ENCODE peak calls at places on chromosomes 3 and 15, in nine cellular contexts. U, D, R, I, F, L, Y, M and N are unnamed samples.

GRCh38 chr3:69161587-69162196 is 39.3 kb upstream of the LMOD3 start:
- DNase-seq in M (no peak), F (no peak), R (peak), D (peak), L (peak), U (no peak), I (peak), Y (no peak), N (no peak)

GRCh38 chr3:99965077-99965476 is 147.4 kb downstream of the CMSS1 start:
- DNase-seq in I (no peak), U (no peak), Y (no peak), F (no peak), M (no peak), L (no peak), D (no peak), R (no peak), N (no peak)

GRCh38 chr3:188830955-188831354 is 340.8 kb upstream of the TPRG1 start:
- DNase-seq in Y (no peak), I (no peak), R (no peak), U (no peak), D (no peak), L (peak), F (no peak), M (no peak), N (no peak)

GRCh38 chr3:11596387-11596786 is 47.3 kb downstream of the VGLL4 start:
- DNase-seq in F (no peak), R (no peak), Y (no peak), D (no peak), L (no peak), U (no peak), I (no peak), M (no peak), N (no peak)

GRCh38 chr3:64363842-64364241 is 138.6 kb upstream of the PRICKLE2 start:
- DNase-seq in F (no peak), U (no peak), M (no peak), Y (no peak), D (no peak), R (no peak), I (no peak), L (no peak), N (no peak)

GRCh38 chr3:36372534-36372935 is 7.8 kb upstream of the STAC start:
- DNase-seq in I (no peak), M (no peak), R (no peak), L (no peak), F (no peak), U (no peak), Y (no peak), D (no peak), N (no peak)

GRCh38 chr3:65245133-65246076 is 557.6 kb upstream of the ADAMTS9 start:
- DNase-seq in I (no peak), F (no peak), D (no peak), M (no peak), Y (no peak), U (no peak), R (no peak), L (no peak), N (no peak)

GRCh38 chr3:134900482-134900881 is 105.4 kb downstream of the EPHB1 start:
- DNase-seq in M (no peak), U (no peak), D (no peak), Y (no peak), R (no peak), I (no peak), F (no peak), L (no peak), N (no peak)

GRCh38 chr3:41362638-41363559 is 163.6 kb downstream of the CTNNB1 start:
- DNase-seq in F (no peak), I (no peak), D (no peak), L (no peak), Y (no peak), R (peak), U (no peak), M (no peak), N (no peak)

GRCh38 chr15:68631621-68632051 is 52.8 kb downstream of the CORO2B start:
- DNase-seq in L (no peak), R (peak), U (no peak), Y (no peak), D (no peak), I (no peak), F (no peak), M (no peak), N (no peak)

DNA sequence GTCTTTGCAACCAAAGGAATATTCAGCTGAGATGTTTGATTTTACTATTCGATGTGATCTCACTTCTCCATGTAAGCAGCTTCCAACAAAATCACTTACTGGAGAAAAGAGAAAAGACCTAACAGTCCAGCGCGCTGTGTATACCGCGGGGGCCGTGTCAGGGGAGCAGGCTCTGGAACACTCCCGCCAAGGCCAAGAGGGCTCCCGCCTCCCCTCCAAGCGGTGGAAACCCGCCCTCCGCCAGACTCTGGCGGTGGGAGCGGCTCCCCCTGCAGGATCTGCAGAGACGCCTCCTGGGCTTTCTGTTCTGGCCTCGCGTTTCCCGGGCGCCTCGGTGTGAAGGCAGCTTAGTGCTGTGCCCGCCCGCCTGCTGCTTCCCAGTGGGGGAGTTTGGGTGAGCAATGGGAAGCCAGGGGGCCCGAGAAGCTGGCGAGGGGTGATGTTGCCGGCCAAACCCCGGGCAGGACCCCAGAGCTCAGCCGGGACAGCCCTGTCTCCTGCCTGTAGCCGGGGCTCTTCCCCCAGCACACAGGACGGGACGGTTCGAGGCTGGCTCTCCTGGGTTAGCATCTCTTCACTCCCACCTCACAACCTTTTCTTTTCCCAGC is 36.3 kb downstream of the CHST14 start:
- DNase-seq in D (peak), L (peak), R (peak), Y (peak), I (no peak), U (peak), F (peak), M (peak), N (peak)
- TF ChIP-seq CTCF in D (peak), L (peak), R (peak), Y (peak), I (peak), U (peak), F (peak), M (peak), N (peak)

DNA sequence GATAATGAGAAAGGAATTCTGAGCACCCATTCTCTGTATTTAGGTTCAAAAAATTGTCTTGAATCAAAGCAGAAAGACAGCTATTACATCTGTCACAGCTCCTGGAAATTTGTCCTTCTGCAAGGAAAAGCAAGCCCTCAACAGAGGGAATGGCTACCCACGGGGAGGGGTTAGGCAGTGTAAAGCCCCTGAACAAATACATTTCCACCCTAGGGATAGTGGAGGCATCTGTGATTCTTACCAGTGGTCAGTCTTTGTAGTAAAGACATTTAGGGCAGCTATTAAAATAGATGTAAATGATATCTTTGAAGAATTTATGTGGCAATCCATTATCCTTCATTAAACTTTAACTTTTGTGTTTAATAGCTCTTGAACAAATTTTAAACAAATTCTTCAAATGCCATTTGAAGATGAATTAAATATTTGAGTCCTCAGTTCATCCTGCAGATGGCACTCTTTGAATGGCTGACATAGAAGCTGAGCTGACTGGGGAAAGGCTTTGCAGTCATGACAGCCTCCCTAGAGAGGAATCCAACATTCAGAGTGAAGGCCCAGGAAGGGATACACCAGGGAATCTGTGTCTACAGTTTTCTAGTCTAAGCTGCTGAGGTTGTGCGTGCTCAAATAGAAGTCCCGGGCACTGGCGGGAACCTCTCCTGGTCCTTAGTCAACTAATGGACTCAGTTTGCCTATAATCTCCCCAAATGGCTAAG is 359.7 kb upstream of the ROPN1 start:
- DNase-seq in I (peak), U (peak), F (no peak), D (peak), R (peak), L (no peak), Y (no peak), M (no peak), N (no peak)
- TF ChIP-seq CTCF in I (peak), U (peak), F (peak), D (peak), R (peak), L (no peak), Y (no peak), M (peak), N (no peak)

DNA sequence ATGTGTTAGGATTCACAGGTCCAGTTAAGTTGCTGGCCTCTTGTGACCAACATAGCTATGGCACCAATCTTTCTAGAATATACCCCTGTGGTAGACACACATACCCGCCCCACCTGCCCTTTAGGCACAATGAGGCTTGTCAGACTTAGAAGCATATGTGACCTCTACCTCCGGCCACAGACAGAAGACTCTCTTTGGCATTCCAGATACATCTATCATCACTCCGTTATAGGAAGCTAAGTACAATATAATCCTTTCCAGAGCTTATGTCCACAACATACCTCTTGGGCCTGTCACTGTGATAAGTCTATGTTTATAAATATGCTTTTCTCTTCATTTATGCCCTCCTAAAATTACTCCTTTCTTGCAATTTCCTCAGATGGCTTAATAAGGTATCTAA is 39.8 kb downstream of the CD47 start:
- DNase-seq in R (no peak), I (no peak), F (no peak), L (no peak), U (no peak), Y (no peak), D (no peak), M (no peak), N (no peak)
- TF ChIP-seq CTCF in R (no peak), I (no peak), F (no peak), L (no peak), U (no peak), Y (no peak), D (no peak), M (no peak), N (no peak)

DNA sequence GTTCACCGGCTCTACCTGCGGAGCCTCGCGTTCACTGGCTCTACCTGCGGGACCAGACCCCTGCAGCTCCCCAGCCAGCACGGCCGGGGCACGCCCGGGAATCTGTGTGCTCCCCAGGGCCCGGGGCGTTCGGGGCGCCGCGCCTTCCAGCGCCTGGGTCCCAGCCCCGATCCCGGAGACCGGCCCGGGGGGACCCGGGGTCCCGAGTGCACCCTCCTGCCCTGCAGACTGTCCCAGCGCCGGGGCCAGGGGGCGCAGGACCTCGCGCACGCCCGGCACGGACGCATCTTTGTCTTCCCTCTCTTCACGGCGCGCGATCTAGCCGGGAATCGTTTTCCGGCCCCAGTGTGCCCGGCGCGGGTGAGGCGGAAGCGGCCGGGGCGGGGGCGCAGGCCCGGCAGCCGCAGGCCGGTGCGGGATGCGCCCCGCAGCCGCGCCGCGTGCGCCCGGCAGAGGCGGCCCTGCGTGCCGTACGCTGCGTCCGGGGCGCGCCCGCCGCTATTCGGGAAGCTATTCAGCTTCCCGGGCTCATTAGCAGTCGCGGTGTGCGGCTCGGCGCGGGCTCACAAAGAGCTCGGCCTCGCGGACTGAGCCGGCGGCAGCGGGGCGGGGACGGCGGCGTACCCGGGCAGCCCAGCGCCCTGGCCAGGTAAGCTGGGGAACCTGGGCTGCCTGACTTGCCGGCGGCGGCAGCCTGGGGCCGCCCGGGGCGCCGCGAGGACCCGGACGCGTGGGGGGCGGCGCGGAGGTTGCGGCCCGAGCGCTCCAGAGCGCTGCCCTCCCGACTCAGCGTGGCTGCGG is at the start of gene APBA2:
- DNase-seq in I (no peak), M (no peak), D (no peak), U (no peak), Y (peak), L (peak), R (peak), F (no peak), N (peak)
- TF ChIP-seq CTCF in I (no peak), M (no peak), D (no peak), U (no peak), Y (peak), L (no peak), R (peak), F (no peak), N (no peak)